ENCODE peak calls at places on chromosomes 13 and 19, in six cellular contexts. F, G, D, K, T and N are unnamed samples.

GRCh38 chr19:2021453-2022140 is 6.1 kb upstream of the BTBD2 start:
- DNase-seq in G (no peak), D (no peak), T (no peak), F (no peak), K (no peak), N (no peak)

GRCh38 chr13:41284512-41285288 is 21.3 kb upstream of the MTRF1 start:
- DNase-seq in D (peak; percentile 48), K (no peak), F (peak; percentile 89), T (no peak), G (no peak), N (no peak)

GRCh38 chr13:84925443-84925842 is 873.8 kb downstream of the SLITRK6 start:
- DNase-seq in T (no peak), K (no peak), F (no peak), D (peak; percentile 24), G (no peak), N (no peak)

GRCh38 chr19:51422053-51422448 is 4.6 kb upstream of the SIGLEC10 start:
- DNase-seq in K (peak; percentile 93), D (peak; percentile 60), G (peak; percentile 96), T (peak; percentile 85), F (peak; percentile 88), N (peak; percentile 97)

GRCh38 chr13:24842533-24843278 is 78.7 kb downstream of the RNF17 start:
- DNase-seq in T (peak; percentile 12), G (no peak), D (peak; percentile 28), F (peak; percentile 28), K (peak; percentile 20), N (no peak)

GRCh38 chr19:11142528-11143171 is 12.9 kb downstream of the SPC24 start:
- DNase-seq in F (peak; percentile 94), G (peak; percentile 78), D (peak; percentile 96), T (peak; percentile 62), K (peak; percentile 96), N (peak; percentile 62)

GRCh38 chr19:29687244-29687896 is 22.1 kb downstream of the PLEKHF1 start:
- DNase-seq in D (peak; percentile 99), T (peak; percentile 38), K (no peak), F (peak; percentile 99), G (no peak), N (no peak)

GRCh38 chr19:30216453-30216852 is 155.7 kb upstream of the ZNF536 start:
- DNase-seq in G (no peak), T (no peak), D (no peak), K (no peak), F (no peak), N (no peak)

GRCh38 chr19:34309368-34310138 is 55.2 kb downstream of the GARRE1 start:
- DNase-seq in K (no peak), F (no peak), D (no peak), T (no peak), G (no peak), N (no peak)

GRCh38 chr19:44875666-44876418 is 15.2 kb upstream of the TOMM40 start:
- DNase-seq in F (no peak), G (no peak), K (no peak), D (no peak), T (no peak), N (no peak)

GRCh38 chr19:34678421-34678820 is 943 bp downstream of the ZNF302 start:
- DNase-seq in T (no peak), D (no peak), K (no peak), F (no peak), G (no peak), N (no peak)

GRCh38 chr19:17260842-17261325 is 3.7 kb downstream of the USHBP1 start:
- DNase-seq in F (peak; percentile 77), D (peak; percentile 70), G (peak; percentile 89), K (peak; percentile 86), T (peak; percentile 88), N (peak; percentile 96)

GRCh38 chr19:954272-954671 is 28.4 kb downstream of the ARID3A start:
- DNase-seq in T (no peak), K (no peak), G (no peak), D (no peak), F (no peak), N (no peak)

GRCh38 chr19:51468545-51468920 is 9.8 kb upstream of the CEACAM18 start:
- DNase-seq in D (no peak), G (no peak), K (no peak), T (no peak), F (no peak), N (no peak)

GRCh38 chr13:113976711-113977684 is 3.1 kb upstream of the C13orf46 start:
- DNase-seq in K (no peak), F (peak; percentile 85), T (no peak), G (no peak), D (peak; percentile 13), N (no peak)

GRCh38 chr19:13411899-13412298 is 94.4 kb downstream of the CACNA1A start:
- DNase-seq in G (no peak), D (no peak), T (no peak), F (no peak), K (no peak), N (no peak)

GRCh38 chr19:54606891-54607781 is 13.7 kb downstream of the LILRA1 start:
- DNase-seq in G (no peak), F (no peak), K (no peak), D (no peak), T (no peak), N (no peak)

GRCh38 chr13:114109646-114110045 is 22.8 kb downstream of the RASA3 start:
- DNase-seq in T (no peak), G (peak; percentile 39), F (no peak), K (no peak), D (no peak), N (no peak)

DNA sequence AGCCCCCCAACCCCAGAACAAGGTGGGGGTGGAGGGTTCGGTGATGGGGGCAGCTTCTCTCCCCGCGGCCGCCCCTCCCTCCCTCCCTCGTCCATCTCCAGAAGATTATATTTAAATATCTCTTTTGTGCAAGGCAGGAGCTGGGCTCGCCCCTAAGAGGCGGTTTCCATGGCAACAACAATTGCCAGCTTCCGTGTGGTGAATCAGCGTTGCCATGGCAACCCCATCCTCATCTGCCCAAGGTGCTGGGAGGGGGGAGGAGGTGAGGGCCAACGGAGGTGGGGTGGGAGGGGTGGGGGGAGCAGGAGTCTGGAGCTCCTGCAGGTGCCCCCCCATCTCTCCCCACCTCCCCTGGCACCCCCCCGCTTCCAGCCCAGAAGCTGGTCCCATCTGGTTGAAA is 46.4 kb downstream of the CELF5 start:
- DNase-seq in T (peak; percentile 84), K (peak; percentile 47), F (peak; percentile 73), G (peak; percentile 90), D (peak; percentile 47), N (peak; percentile 96)
- TF ChIP-seq EZH2 in T (no peak), K (no peak), F (no peak), G (no peak), D (no peak), N (no peak)

DNA sequence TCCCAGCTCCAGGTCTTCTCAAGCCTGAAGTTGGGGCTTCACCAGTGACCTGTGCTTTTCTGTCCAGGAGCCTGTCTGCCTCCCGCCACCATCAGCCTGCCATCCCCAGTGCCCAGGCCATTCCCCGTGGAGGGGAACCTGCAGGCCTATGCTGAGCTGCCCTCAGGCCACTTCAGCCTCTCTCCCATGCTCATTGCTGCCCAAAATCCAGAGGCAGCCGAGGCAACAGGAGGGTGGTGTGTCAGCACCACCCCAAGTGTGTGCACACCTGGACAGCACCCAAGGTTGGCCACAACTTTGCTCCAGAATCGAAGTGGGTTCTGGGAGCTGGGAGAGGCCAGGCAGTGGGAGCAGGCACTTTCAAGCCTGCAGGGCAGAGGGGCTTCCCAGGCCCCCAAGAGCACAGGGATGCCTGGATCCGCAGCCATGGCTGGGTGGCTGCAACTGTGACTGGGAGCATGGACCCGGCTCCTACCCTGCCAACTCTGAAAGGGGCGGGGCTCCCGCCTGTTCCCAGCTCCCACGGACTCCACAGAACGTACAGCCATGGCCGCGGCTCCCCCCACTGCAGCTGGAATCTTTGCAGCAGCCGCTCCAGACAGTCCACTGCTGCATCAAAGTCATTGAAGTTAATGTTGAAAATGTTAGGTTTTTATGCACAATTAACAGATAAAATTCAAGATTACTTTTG is 1747.0 kb downstream of the OLFM4 start:
- DNase-seq in K (no peak), T (no peak), G (no peak), D (no peak), F (no peak), N (no peak)
- H3K4me1 ChIP-seq in K (no peaks in the 10 kb centered on the region), T (no peaks in the 10 kb centered on the region), G (no peaks in the 10 kb centered on the region), D (no peaks in the 10 kb centered on the region), F (no peaks in the 10 kb centered on the region), N (no peaks in the 10 kb centered on the region)

GRCh38 chr13:112892759-112893569 is 76.0 kb upstream of the MCF2L start:
- DNase-seq in T (no peak), F (no peak), K (peak; percentile 79), D (no peak), G (peak; percentile 46), N (no peak)
- TF ChIP-seq EZH2 in T (no peak), F (no peak), K (no peak), D (no peak), G (no peak), N (no peak)

DNA sequence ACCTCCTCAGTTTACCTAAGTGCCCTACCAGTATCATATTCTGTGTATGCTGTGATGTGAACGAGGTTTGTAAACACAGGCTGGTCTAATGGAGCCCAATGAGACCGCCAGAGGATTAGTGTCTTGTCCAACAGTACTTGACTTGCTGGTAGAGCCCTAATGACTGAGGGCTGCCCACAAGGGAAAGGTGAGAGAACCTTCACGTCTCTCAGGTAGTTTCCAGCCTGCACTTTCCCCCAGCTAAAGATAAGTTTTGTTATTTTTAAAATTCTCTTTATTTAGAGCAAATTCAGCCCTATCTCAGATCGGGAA is 498 bp upstream of the RBM26 start:
- DNase-seq in D (no peak), T (no peak), G (no peak), K (no peak), F (no peak), N (no peak)
- H3K4me1 ChIP-seq in D (no peaks in the 10 kb centered on the region), T (peaks cover 12% of the 10 kb centered on the region), G (peaks cover 32% of the 10 kb centered on the region), K (peaks cover 39% of the 10 kb centered on the region), F (peaks cover 30% of the 10 kb centered on the region), N (peaks cover 37% of the 10 kb centered on the region)

GRCh38 chr19:5337886-5338595 is 2.6 kb downstream of the PTPRS start:
- DNase-seq in F (no peak), G (no peak), D (no peak), T (no peak), K (no peak), N (no peak)

GRCh38 chr19:5338661-5339469 is 1.7 kb downstream of the PTPRS start:
- DNase-seq in F (no peak), D (no peak), G (peak; percentile 83), K (peak; percentile 34), T (peak; percentile 53), N (peak; percentile 85)

GRCh38 chr19:5335593-5335992 is 5.0 kb downstream of the PTPRS start:
- DNase-seq in F (no peak), K (no peak), T (no peak), G (no peak), D (no peak), N (no peak)

GRCh38 chr19:5336195-5336965 is 4.2 kb downstream of the PTPRS start:
- DNase-seq in T (no peak), F (no peak), G (peak; percentile 29), D (no peak), K (no peak), N (no peak)

GRCh38 chr19:5337126-5337525 is 3.5 kb downstream of the PTPRS start:
- DNase-seq in G (no peak), K (no peak), D (no peak), T (no peak), F (no peak), N (no peak)
- TF ChIP-seq EZH2 in G (no peak), K (no peak), D (no peak), T (no peak), F (no peak), N (no peak)

GRCh38 chr13:48573213-48573612 is 40.3 kb upstream of the RCBTB2 start:
- DNase-seq in G (no peak), T (no peak), F (no peak), K (no peak), D (no peak), N (no peak)
- H3K4me1 ChIP-seq in G (peaks cover 12% of the 10 kb centered on the region), T (peaks cover 7% of the 10 kb centered on the region), F (peaks cover 15% of the 10 kb centered on the region), K (peaks cover 24% of the 10 kb centered on the region), D (peaks cover 3% of the 10 kb centered on the region), N (peaks cover 7% of the 10 kb centered on the region)

GRCh38 chr19:31348416-31349159 is 648 bp downstream of the TSHZ3 start:
- DNase-seq in F (peak; percentile 65), T (peak; percentile 28), G (peak; percentile 39), K (peak; percentile 36), D (peak; percentile 29), N (peak; percentile 39)
- TF ChIP-seq EZH2 in F (no peak), T (no peak), G (peak; percentile 69), K (no peak), D (no peak), N (no peak)